ENCODE peak calls at places on chromosomes 2 and 18, in six cellular contexts. V, A, P, F, C and J are unnamed samples.

GRCh38 chr2:44774826-44775492 is 166.5 kb upstream of the SIX3 start:
- DNase-seq in F (no peak), A (peak), V (no peak), P (no peak), C (no peak), J (no peak)

GRCh38 chr18:74632088-74632679 is 34.5 kb downstream of the ZNF407 start:
- DNase-seq in P (no peak), A (no peak), C (no peak), V (no peak), F (no peak), J (no peak)

GRCh38 chr2:13558368-13558767 is 841.6 kb downstream of the TRIB2 start:
- DNase-seq in F (peak), V (no peak), C (no peak), A (no peak), P (peak), J (peak)

GRCh38 chr2:191791953-191792560 is 54.8 kb downstream of the CAVIN2 start:
- DNase-seq in C (no peak), F (no peak), V (no peak), A (no peak), P (no peak), J (no peak)

GRCh38 chr2:73079636-73080035 is 8.1 kb upstream of the SFXN5 start:
- DNase-seq in V (no peak), C (no peak), P (no peak), F (no peak), A (no peak), J (no peak)

GRCh38 chr2:134252092-134252775 is 1.6 kb upstream of the MGAT5 start:
- DNase-seq in F (no peak), V (no peak), A (no peak), C (no peak), P (no peak), J (no peak)

GRCh38 chr2:159553727-159554126 is 62.6 kb downstream of the BAZ2B start:
- DNase-seq in A (no peak), P (no peak), V (no peak), F (no peak), C (no peak), J (no peak)

GRCh38 chr18:68839701-68840100 is 41.8 kb downstream of the CCDC102B start:
- DNase-seq in F (no peak), P (no peak), A (no peak), C (no peak), V (no peak), J (no peak)

GRCh38 chr2:12202702-12203101 is 456.3 kb downstream of the LPIN1 start:
- DNase-seq in P (no peak), A (no peak), F (no peak), C (no peak), V (no peak), J (no peak)

GRCh38 chr2:52934354-52934898 is 833.2 kb upstream of the CHAC2 start:
- DNase-seq in P (peak), F (peak), V (no peak), C (no peak), A (no peak), J (peak)

GRCh38 chr2:52934920-52935640 is 832.5 kb upstream of the CHAC2 start:
- DNase-seq in P (no peak), C (no peak), F (no peak), A (no peak), V (no peak), J (no peak)

GRCh38 chr2:52936029-52936428 is 831.6 kb upstream of the CHAC2 start:
- DNase-seq in F (peak), V (no peak), P (no peak), A (no peak), C (no peak), J (no peak)

GRCh38 chr2:52933878-52934277 is 833.7 kb upstream of the CHAC2 start:
- DNase-seq in C (no peak), A (no peak), P (no peak), F (no peak), V (no peak), J (no peak)

DNA sequence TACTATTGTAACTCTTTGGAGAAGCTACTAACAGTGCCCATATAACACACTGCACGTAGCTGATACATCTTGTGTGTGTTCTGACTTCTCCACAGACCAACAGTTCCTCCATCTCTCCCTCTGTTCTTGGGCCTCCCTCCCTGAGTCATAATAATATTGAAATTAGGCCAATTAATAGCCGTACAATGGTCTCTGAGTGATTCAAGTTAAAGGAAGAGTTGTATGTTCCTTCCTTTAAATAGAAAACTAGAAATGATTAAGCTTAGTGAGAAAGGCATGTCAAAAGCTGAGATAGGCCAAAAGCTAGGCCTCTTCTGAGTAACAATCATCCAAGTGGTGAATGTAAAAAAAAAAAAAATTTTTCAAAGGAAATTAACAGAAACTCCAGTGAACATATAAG is 828.4 kb upstream of the CHAC2 start:
- DNase-seq in V (no peak), C (no peak), P (no peak), F (no peak), A (no peak), J (no peak)
- H3K27ac ChIP-seq in V (no peak), C (no peak), P (no peak), F (no peak), A (no peak), J (no peak)

GRCh38 chr2:40451926-40452605 is at the start of gene SLC8A1:
- DNase-seq in C (peak), P (no peak), A (peak), V (no peak), F (peak), J (no peak)
- H3K27ac ChIP-seq in C (peak), P (no peak), A (no peak), V (no peak), F (no peak), J (no peak)

GRCh38 chr2:40279001-40279400 is 172.9 kb downstream of the SLC8A1 start:
- DNase-seq in F (no peak), V (no peak), C (no peak), P (no peak), A (no peak), J (no peak)
- H3K27ac ChIP-seq in F (no peak), V (no peak), C (no peak), P (no peak), A (no peak), J (no peak)

GRCh38 chr2:76330865-76331264 is 620.1 kb upstream of the GCFC2 start:
- DNase-seq in A (no peak), P (no peak), F (no peak), C (no peak), V (no peak), J (no peak)
- H3K27ac ChIP-seq in A (no peak), P (no peak), F (no peak), C (no peak), V (no peak), J (no peak)

DNA sequence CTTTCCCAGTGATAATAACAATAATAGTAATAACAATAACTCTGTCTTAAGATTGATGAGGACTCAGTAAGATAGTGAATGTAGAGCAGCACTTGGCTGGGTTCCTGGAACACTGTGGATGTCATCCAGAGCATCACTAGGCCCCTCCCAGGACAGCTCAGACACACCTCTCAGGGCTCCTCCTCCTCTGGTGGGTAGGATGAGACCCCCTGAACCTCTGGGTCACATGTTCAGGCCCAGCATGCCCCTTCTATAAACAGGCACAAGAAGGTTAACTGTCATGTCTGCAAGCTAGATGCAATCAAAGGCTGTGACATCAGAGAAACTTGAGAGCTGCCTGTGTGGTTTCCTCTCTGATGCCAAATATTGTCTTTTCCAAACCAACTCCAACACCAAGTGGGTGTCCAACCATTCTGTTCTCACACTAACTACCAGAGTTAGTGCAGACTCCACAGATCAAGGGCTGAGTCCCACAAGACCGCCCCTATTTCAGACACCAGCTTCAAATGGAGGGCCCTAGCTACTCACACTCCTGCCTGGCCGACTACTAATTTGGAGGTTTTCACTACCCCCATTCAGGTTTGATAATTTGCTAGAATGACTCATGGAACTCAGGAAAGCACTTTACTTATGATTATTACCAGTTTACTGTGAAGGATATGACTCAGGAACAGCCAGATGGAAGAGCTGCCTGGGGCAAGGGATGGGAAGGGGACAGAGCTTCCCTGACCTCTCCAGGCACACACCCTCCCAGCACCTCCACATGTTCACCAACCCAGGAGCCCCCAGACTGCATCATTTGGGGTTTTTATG is 46.4 kb upstream of the BZW1 start:
- DNase-seq in C (peak), V (no peak), P (peak), F (peak), A (no peak), J (peak)
- H3K27ac ChIP-seq in C (no peak), V (no peak), P (peak), F (peak), A (no peak), J (peak)